ENCODE peak calls at places on chromosomes 1 and 21, in four cellular contexts. One of them, this sample, is unnamed.

GRCh38 chr1:59215766-59216291 is 81.1 kb upstream of the FGGY start:
- DNase-seq in H1: no peak
- DNase-seq in HCT116: peak; percentile 1
- DNase-seq in HepG2: no peak
- DNase-seq in this sample: no peak

GRCh38 chr1:229209816-229210215 is 61.1 kb upstream of the RAB4A start:
- DNase-seq in H1: no peak
- DNase-seq in HCT116: no peak
- DNase-seq in HepG2: no peak
- DNase-seq in this sample: no peak

GRCh38 chr21:34580181-34580700 is 34.7 kb downstream of the RCAN1 start:
- DNase-seq in H1: no peak
- DNase-seq in HCT116: no peak
- DNase-seq in HepG2: no peak
- DNase-seq in this sample: no peak

GRCh38 chr1:183416850-183417690 is 1.1 kb downstream of the NMNAT2 start:
- DNase-seq in H1: no peak
- DNase-seq in HCT116: no peak
- DNase-seq in HepG2: no peak
- DNase-seq in this sample: no peak

GRCh38 chr1:67060811-67061218 is 6.9 kb upstream of the SLC35D1 start:
- DNase-seq in H1: no peak
- DNase-seq in HCT116: peak; percentile 68
- DNase-seq in HepG2: peak; percentile 54
- DNase-seq in this sample: peak; percentile 18

GRCh38 chr1:99269321-99269720 is 5.0 kb downstream of the PLPPR4 start:
- DNase-seq in H1: no peak
- DNase-seq in HCT116: no peak
- DNase-seq in HepG2: no peak
- DNase-seq in this sample: no peak

GRCh38 chr21:31592501-31592900 is 67.0 kb upstream of the SOD1 start:
- DNase-seq in H1: no peak
- DNase-seq in HCT116: no peak
- DNase-seq in HepG2: no peak
- DNase-seq in this sample: no peak

GRCh38 chr1:208135354-208135753 is 108.8 kb downstream of the PLXNA2 start:
- DNase-seq in H1: no peak
- DNase-seq in HCT116: no peak
- DNase-seq in HepG2: peak; percentile 59
- DNase-seq in this sample: no peak

GRCh38 chr1:184464757-184465156 is 77.9 kb downstream of the C1orf21 start:
- DNase-seq in H1: no peak
- DNase-seq in HCT116: no peak
- DNase-seq in HepG2: no peak
- DNase-seq in this sample: no peak

GRCh38 chr1:19756480-19756879 is 43.2 kb downstream of the TMCO4 start:
- DNase-seq in H1: no peak
- DNase-seq in HCT116: no peak
- DNase-seq in HepG2: no peak
- DNase-seq in this sample: no peak

GRCh38 chr1:41479000-41479807 is 5.3 kb downstream of the EDN2 start:
- DNase-seq in H1: no peak
- DNase-seq in HCT116: no peak
- DNase-seq in HepG2: no peak
- DNase-seq in this sample: no peak

GRCh38 chr1:227841141-227841540 is 25.7 kb downstream of the PRSS38 start:
- DNase-seq in H1: no peak
- DNase-seq in HCT116: no peak
- DNase-seq in HepG2: no peak
- DNase-seq in this sample: no peak

GRCh38 chr1:167135281-167135840 is 41.5 kb downstream of the STYXL2 start:
- DNase-seq in H1: no peak
- DNase-seq in HCT116: no peak
- DNase-seq in HepG2: no peak
- DNase-seq in this sample: no peak

DNA sequence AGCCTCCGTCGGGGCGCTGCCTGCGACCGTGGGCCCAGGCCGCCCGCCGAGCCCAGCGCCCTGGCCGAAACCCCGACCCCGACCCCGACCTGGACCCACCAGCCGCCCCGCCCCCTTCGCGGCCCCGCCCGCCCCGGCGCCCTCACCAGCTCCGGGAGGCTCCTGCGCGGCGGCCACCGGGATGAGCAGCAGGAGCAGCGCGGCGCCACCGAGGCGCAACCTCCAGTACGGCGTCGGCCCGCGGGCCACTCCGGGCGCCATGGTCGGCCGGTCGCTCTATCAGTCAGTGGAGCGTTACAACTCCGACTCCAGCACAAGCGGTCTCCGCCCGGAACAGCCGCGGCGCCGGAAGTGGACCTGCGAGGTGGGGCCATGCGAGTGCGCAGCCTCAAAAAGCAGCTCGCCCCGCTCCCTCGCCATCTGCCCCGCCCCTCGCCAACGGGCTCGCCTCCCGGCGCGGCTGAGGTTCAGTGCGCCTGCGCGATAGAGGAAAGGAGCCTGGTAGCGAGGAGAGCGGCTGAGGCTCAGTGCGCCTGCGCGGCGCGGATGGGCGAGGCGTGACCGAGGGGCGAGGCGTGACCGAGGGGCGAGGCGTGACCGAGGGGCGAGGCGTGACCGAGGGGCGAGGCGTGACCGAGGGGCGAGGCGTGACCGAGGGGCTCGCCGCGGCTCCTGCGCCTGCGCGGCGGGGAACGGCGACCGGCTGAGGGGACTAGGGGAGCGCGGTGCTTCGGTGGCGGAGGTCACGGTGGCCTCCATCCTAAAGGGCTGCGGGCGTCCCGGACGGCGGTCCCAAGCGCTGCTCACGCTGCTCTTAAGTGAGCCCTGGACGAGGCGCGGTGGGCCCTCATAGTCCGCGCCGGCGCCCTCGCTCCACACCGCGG is at the start of gene PTTG1IP:
- DNase-seq in H1: peak; percentile 91
- DNase-seq in HCT116: peak; percentile 86
- DNase-seq in HepG2: peak; percentile 93
- DNase-seq in this sample: peak; percentile 100
- TF ChIP-seq SRF in H1: no peak
- TF ChIP-seq SRF in HCT116: no peak
- TF ChIP-seq SRF in HepG2: no peak
- TF ChIP-seq SRF in this sample: peak; percentile 82

DNA sequence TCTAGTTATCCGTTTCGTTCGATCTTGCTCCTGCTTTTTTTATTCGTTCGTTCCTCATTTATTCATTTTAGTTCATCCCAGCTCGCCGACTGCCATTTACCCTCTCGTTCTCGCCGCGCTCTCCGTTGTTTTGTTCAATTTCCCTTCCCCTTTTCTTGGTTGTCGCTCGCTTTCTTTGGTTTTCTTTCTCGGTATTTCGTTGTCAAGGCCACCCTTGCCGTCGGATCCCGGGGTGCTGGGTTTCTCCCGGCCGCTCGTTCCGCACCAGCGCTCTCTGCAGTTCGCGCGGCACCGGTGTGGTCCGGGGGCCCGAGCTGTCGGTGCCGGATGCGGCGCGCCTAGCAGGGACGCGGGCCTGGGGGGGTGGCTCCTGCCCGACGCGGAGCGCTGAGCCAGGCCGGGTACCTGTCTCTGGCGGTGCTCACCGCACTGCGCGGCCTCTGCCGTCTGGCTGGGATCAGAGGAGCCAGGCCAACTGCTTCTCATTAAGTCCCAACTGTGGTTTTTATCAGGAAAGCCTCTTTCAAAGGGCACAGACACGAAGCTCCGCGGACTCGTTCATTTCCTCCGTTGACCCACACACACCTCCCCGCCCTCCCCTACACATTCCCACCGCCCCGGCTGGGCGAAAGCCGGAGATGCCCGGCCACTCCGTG is 1.7 kb downstream of the ALX3 start:
- DNase-seq in H1: no peak
- DNase-seq in HCT116: no peak
- DNase-seq in HepG2: no peak
- DNase-seq in this sample: no peak
- TF ChIP-seq EZH2 in H1: no peak
- TF ChIP-seq EZH2 in HCT116: no peak
- TF ChIP-seq EZH2 in HepG2: no peak
- TF ChIP-seq EZH2 in this sample: no peak

DNA sequence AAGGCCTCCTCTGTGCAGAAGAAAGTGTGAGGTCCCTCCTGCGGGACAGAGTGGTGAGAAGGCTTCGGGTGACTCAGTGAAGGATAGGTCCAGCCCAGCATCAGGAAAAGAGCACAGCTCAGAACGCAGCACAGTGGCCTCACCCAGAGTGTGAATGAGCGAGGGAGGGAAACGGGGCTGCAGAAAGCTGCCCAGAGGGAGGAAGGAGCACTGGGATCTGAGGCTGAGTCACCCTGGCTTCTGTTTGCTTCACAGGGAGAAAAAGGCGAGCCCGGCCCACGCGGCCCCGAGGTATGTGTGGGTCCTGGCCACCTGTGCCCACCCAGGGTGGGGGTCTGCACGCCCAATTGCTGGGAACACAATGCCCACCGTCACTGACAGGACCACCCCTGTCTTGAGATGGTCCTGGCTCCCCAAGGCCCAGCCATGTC is 24.3 kb downstream of the COL6A2 start:
- DNase-seq in H1: no peak
- DNase-seq in HCT116: no peak
- DNase-seq in HepG2: no peak
- DNase-seq in this sample: no peak
- TF ChIP-seq SRF in H1: no peak
- TF ChIP-seq SRF in HCT116: no peak
- TF ChIP-seq SRF in HepG2: no peak
- TF ChIP-seq SRF in this sample: no peak

DNA sequence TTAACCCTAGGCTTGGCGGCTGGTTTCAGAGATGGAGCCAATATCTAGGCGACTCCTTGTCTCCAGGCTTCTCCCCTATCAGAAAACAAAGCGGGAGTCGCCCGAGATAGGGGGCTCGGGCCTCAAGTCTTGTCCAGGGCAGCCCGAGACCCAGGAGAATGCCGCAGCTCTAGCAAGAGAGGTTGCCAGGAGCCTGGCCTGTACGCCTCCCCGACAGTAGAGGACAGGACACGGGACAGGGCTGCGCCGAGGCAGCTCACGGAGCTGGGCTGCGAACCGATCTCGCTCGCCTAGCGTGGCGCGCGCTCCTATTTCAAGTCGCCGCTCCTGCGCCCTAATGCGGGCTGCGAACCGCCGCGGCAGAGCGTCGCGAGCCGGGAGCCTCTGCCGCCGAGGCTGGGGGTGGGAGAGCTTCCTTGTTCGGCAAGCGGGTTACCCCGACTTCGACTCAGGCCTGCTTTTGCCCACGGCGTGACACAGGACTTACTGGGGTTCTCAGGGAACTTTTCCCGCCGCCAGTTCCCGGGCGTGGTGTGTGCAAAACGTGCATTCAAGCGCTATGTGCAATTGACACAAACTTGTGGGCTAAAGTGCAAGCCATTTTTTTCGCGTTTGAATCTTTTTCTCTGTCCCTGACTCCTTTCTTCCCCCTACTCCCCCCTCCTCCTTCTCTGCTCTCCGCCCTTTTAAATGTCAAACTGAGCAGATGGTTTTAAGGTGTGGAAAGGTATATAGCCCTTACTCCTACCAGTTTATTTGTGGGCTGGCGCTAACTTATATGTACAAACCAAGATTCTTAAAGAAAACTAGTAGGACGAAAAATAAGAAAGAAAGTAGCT is 2.4 kb upstream of the PROX1 start:
- DNase-seq in H1: no peak
- DNase-seq in HCT116: no peak
- DNase-seq in HepG2: no peak
- DNase-seq in this sample: no peak
- TF ChIP-seq EZH2 in H1: peak; percentile 95
- TF ChIP-seq EZH2 in HCT116: no peak
- TF ChIP-seq EZH2 in HepG2: no peak
- TF ChIP-seq EZH2 in this sample: no peak